ENCODE peak calls at places on chromosomes 7 and 10, in six cellular contexts. One of them, this sample, is unnamed.

GRCh38 chr10:113131611-113132330 is 181.7 kb downstream of the TCF7L2 start:
- DNase-seq in GM12878: no peak
- DNase-seq in upper lobe of left lung: no peak
- DNase-seq in IMR-90: peak
- DNase-seq in transverse colon: no peak
- DNase-seq in NB4: no peak
- DNase-seq in this sample: no peak

GRCh38 chr7:2616973-2617709 is 14.6 kb upstream of the TTYH3 start:
- DNase-seq in GM12878: no peak
- DNase-seq in NB4: no peak
- DNase-seq in IMR-90: no peak
- DNase-seq in transverse colon: no peak
- DNase-seq in upper lobe of left lung: no peak
- DNase-seq in this sample: no peak

GRCh38 chr7:80372415-80372814 is 139.4 kb downstream of the GNAT3 start:
- DNase-seq in GM12878: no peak
- DNase-seq in transverse colon: no peak
- DNase-seq in NB4: no peak
- DNase-seq in IMR-90: peak
- DNase-seq in upper lobe of left lung: no peak
- DNase-seq in this sample: no peak

GRCh38 chr10:97074256-97075145 is 111.3 kb downstream of the SLIT1 start:
- DNase-seq in GM12878: no peak
- DNase-seq in transverse colon: no peak
- DNase-seq in NB4: no peak
- DNase-seq in IMR-90: no peak
- DNase-seq in upper lobe of left lung: no peak
- DNase-seq in this sample: no peak

GRCh38 chr10:103765981-103766380 is 89.4 kb downstream of the SH3PXD2A start:
- DNase-seq in upper lobe of left lung: peak
- DNase-seq in IMR-90: peak
- DNase-seq in NB4: peak
- DNase-seq in GM12878: no peak
- DNase-seq in transverse colon: no peak
- DNase-seq in this sample: peak

GRCh38 chr7:12685550-12685949 is 1.9 kb upstream of the ARL4A start:
- DNase-seq in IMR-90: peak
- DNase-seq in GM12878: no peak
- DNase-seq in NB4: peak
- DNase-seq in transverse colon: no peak
- DNase-seq in upper lobe of left lung: no peak
- DNase-seq in this sample: peak

GRCh38 chr7:72335561-72336381 is 76.4 kb downstream of the CALN1 start:
- DNase-seq in transverse colon: no peak
- DNase-seq in upper lobe of left lung: no peak
- DNase-seq in IMR-90: no peak
- DNase-seq in NB4: no peak
- DNase-seq in GM12878: no peak
- DNase-seq in this sample: no peak

GRCh38 chr7:91852263-91852741 is 28.2 kb downstream of the MTERF1 start:
- DNase-seq in IMR-90: peak
- DNase-seq in NB4: peak
- DNase-seq in GM12878: no peak
- DNase-seq in upper lobe of left lung: no peak
- DNase-seq in transverse colon: no peak
- DNase-seq in this sample: peak

GRCh38 chr10:113362645-113363091 is 190.2 kb upstream of the HABP2 start:
- DNase-seq in upper lobe of left lung: no peak
- DNase-seq in IMR-90: no peak
- DNase-seq in transverse colon: no peak
- DNase-seq in GM12878: no peak
- DNase-seq in NB4: no peak
- DNase-seq in this sample: no peak

GRCh38 chr10:131437556-131438465 is 126.3 kb upstream of the TCERG1L start:
- DNase-seq in NB4: no peak
- DNase-seq in transverse colon: no peak
- DNase-seq in GM12878: no peak
- DNase-seq in upper lobe of left lung: no peak
- DNase-seq in IMR-90: no peak
- DNase-seq in this sample: no peak

GRCh38 chr10:28250782-28251181 is 52.1 kb downstream of the MPP7 start:
- DNase-seq in upper lobe of left lung: no peak
- DNase-seq in GM12878: no peak
- DNase-seq in transverse colon: no peak
- DNase-seq in IMR-90: peak
- DNase-seq in NB4: peak
- DNase-seq in this sample: no peak

GRCh38 chr7:31263363-31263762 is 77.2 kb downstream of the NEUROD6 start:
- DNase-seq in GM12878: no peak
- DNase-seq in NB4: no peak
- DNase-seq in upper lobe of left lung: no peak
- DNase-seq in transverse colon: no peak
- DNase-seq in IMR-90: no peak
- DNase-seq in this sample: no peak

GRCh38 chr10:100006241-100006886 is 3.4 kb downstream of the DNMBP start:
- DNase-seq in upper lobe of left lung: no peak
- DNase-seq in GM12878: peak
- DNase-seq in transverse colon: no peak
- DNase-seq in IMR-90: peak
- DNase-seq in NB4: peak
- DNase-seq in this sample: no peak

GRCh38 chr7:103447073-103447960 is 1.3 kb upstream of the SLC26A5 start:
- DNase-seq in transverse colon: peak
- DNase-seq in NB4: peak
- DNase-seq in GM12878: no peak
- DNase-seq in IMR-90: peak
- DNase-seq in upper lobe of left lung: peak
- DNase-seq in this sample: peak

GRCh38 chr7:13801669-13802068 is 187.8 kb downstream of the ETV1 start:
- DNase-seq in NB4: no peak
- DNase-seq in IMR-90: peak
- DNase-seq in GM12878: no peak
- DNase-seq in transverse colon: no peak
- DNase-seq in upper lobe of left lung: no peak
- DNase-seq in this sample: no peak

GRCh38 chr7:35512716-35513115 is 182.2 kb downstream of the HERPUD2 start:
- DNase-seq in transverse colon: no peak
- DNase-seq in upper lobe of left lung: no peak
- DNase-seq in IMR-90: no peak
- DNase-seq in GM12878: no peak
- DNase-seq in NB4: no peak
- DNase-seq in this sample: no peak

GRCh38 chr7:100836812-100837098 is 9.4 kb upstream of the EPHB4 start:
- DNase-seq in IMR-90: no peak
- DNase-seq in transverse colon: no peak
- DNase-seq in NB4: no peak
- DNase-seq in upper lobe of left lung: no peak
- DNase-seq in GM12878: no peak
- DNase-seq in this sample: no peak

GRCh38 chr7:155357573-155358041 is 59.9 kb downstream of the INSIG1 start:
- DNase-seq in GM12878: no peak
- DNase-seq in IMR-90: peak
- DNase-seq in transverse colon: no peak
- DNase-seq in upper lobe of left lung: no peak
- DNase-seq in NB4: peak
- DNase-seq in this sample: no peak

GRCh38 chr10:127293640-127294039 is 97.2 kb upstream of the INSYN2A start:
- DNase-seq in IMR-90: no peak
- DNase-seq in NB4: no peak
- DNase-seq in GM12878: no peak
- DNase-seq in transverse colon: no peak
- DNase-seq in upper lobe of left lung: no peak
- DNase-seq in this sample: no peak

GRCh38 chr7:6407434-6407833 is 40.3 kb downstream of the DAGLB start:
- DNase-seq in upper lobe of left lung: no peak
- DNase-seq in GM12878: no peak
- DNase-seq in transverse colon: no peak
- DNase-seq in IMR-90: peak
- DNase-seq in NB4: no peak
- DNase-seq in this sample: no peak

GRCh38 chr7:115906690-115907089 is 123.9 kb downstream of the TFEC start:
- DNase-seq in upper lobe of left lung: no peak
- DNase-seq in IMR-90: no peak
- DNase-seq in transverse colon: no peak
- DNase-seq in NB4: no peak
- DNase-seq in GM12878: no peak
- DNase-seq in this sample: no peak

GRCh38 chr7:70063796-70064423 is 465.6 kb downstream of the AUTS2 start:
- DNase-seq in GM12878: no peak
- DNase-seq in transverse colon: no peak
- DNase-seq in NB4: no peak
- DNase-seq in upper lobe of left lung: no peak
- DNase-seq in IMR-90: no peak
- DNase-seq in this sample: no peak

GRCh38 chr7:117562732-117563131 is 82.9 kb downstream of the CFTR start:
- DNase-seq in transverse colon: no peak
- DNase-seq in GM12878: no peak
- DNase-seq in NB4: no peak
- DNase-seq in upper lobe of left lung: no peak
- DNase-seq in IMR-90: no peak
- DNase-seq in this sample: no peak

GRCh38 chr10:103177123-103177522 is 15.9 kb downstream of the NT5C2 start:
- DNase-seq in upper lobe of left lung: no peak
- DNase-seq in IMR-90: no peak
- DNase-seq in GM12878: no peak
- DNase-seq in transverse colon: no peak
- DNase-seq in NB4: no peak
- DNase-seq in this sample: no peak

GRCh38 chr7:38694326-38694725 is 63.2 kb upstream of the AMPH start:
- DNase-seq in IMR-90: no peak
- DNase-seq in transverse colon: no peak
- DNase-seq in GM12878: no peak
- DNase-seq in upper lobe of left lung: no peak
- DNase-seq in NB4: no peak
- DNase-seq in this sample: no peak

GRCh38 chr10:73908853-73909611 is 1.9 kb upstream of the PLAU start:
- DNase-seq in IMR-90: peak
- DNase-seq in NB4: peak
- DNase-seq in upper lobe of left lung: peak
- DNase-seq in GM12878: peak
- DNase-seq in transverse colon: peak
- DNase-seq in this sample: no peak

GRCh38 chr10:91875779-91876178 is 33.5 kb downstream of the FGFBP3 start:
- DNase-seq in IMR-90: no peak
- DNase-seq in upper lobe of left lung: no peak
- DNase-seq in transverse colon: no peak
- DNase-seq in NB4: no peak
- DNase-seq in GM12878: no peak
- DNase-seq in this sample: no peak

GRCh38 chr7:132544025-132544424 is 32.2 kb downstream of the PLXNA4 start:
- DNase-seq in NB4: no peak
- DNase-seq in upper lobe of left lung: no peak
- DNase-seq in GM12878: no peak
- DNase-seq in IMR-90: no peak
- DNase-seq in transverse colon: no peak
- DNase-seq in this sample: no peak

GRCh38 chr7:30699706-30700495 is 17.6 kb upstream of the CRHR2 start:
- DNase-seq in NB4: no peak
- DNase-seq in transverse colon: no peak
- DNase-seq in IMR-90: no peak
- DNase-seq in GM12878: no peak
- DNase-seq in upper lobe of left lung: no peak
- DNase-seq in this sample: no peak

GRCh38 chr7:133746305-133746704 is 380.8 kb upstream of the LRGUK start:
- DNase-seq in GM12878: no peak
- DNase-seq in IMR-90: no peak
- DNase-seq in transverse colon: no peak
- DNase-seq in upper lobe of left lung: no peak
- DNase-seq in NB4: no peak
- DNase-seq in this sample: no peak

GRCh38 chr7:26663905-26664673 is 200.3 kb downstream of the SKAP2 start:
- DNase-seq in upper lobe of left lung: no peak
- DNase-seq in NB4: no peak
- DNase-seq in GM12878: no peak
- DNase-seq in IMR-90: no peak
- DNase-seq in transverse colon: no peak
- DNase-seq in this sample: no peak

GRCh38 chr7:135977020-135977741 is at the start of gene MTPN:
- DNase-seq in upper lobe of left lung: peak
- DNase-seq in NB4: peak
- DNase-seq in IMR-90: peak
- DNase-seq in transverse colon: peak
- DNase-seq in GM12878: peak
- DNase-seq in this sample: peak
- TF ChIP-seq POLR2A in upper lobe of left lung: peak
- TF ChIP-seq POLR2A in NB4: peak
- TF ChIP-seq POLR2A in IMR-90: peak
- TF ChIP-seq POLR2A in transverse colon: peak
- TF ChIP-seq POLR2A in GM12878: peak
- TF ChIP-seq POLR2A in this sample: peak

DNA sequence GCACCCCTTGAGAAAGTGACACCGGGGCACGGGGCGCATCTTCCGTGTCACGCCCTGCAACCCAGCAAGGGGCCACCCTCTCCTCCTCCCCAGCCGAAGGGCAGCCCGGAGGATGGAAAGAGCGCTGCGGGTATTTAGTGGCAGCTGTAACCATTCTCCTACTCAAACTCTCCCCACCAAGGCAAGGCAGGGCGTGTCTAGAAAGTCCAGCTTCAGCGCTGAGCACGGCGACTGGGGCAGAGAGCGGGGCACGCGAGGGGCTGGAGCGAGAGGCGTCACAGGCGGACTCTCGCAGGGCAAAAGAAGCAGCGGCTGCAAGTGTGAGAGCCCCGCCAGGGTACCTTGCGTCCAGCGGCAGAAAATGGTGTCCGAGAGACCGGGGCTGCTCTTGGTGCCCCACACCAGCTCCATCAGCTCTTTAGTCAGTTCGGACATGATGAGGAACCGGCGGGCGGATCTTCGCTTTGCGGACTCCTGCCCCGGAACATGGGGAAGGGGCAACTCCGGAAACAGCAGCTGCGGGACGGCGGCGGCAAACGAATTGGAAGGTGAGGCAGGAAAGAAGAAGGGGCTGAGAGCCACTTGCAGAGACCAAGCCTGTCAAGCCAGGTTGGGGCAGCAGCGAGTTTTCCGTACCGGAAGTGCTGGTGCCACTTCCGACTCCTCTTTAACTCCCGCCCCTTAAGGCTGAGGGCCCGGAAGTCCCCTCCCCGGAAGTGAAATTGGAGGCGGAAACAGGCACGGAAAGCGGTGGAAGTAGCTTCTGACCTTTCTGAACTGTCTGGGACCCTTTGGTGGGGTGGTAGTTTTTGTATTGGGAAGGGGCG is at the start of gene MINDY3:
- DNase-seq in IMR-90: peak
- DNase-seq in upper lobe of left lung: peak
- DNase-seq in NB4: peak
- DNase-seq in GM12878: peak
- DNase-seq in transverse colon: peak
- DNase-seq in this sample: peak
- TF ChIP-seq POLR2A in IMR-90: no peak
- TF ChIP-seq POLR2A in upper lobe of left lung: peak
- TF ChIP-seq POLR2A in NB4: no peak
- TF ChIP-seq POLR2A in GM12878: peak
- TF ChIP-seq POLR2A in transverse colon: peak
- TF ChIP-seq POLR2A in this sample: peak

GRCh38 chr7:43634384-43634783 is 51.5 kb downstream of the STK17A start:
- DNase-seq in IMR-90: no peak
- DNase-seq in upper lobe of left lung: no peak
- DNase-seq in GM12878: no peak
- DNase-seq in NB4: no peak
- DNase-seq in transverse colon: no peak
- DNase-seq in this sample: no peak
- TF ChIP-seq POLR2A in IMR-90: no peak
- TF ChIP-seq POLR2A in upper lobe of left lung: no peak
- TF ChIP-seq POLR2A in GM12878: peak
- TF ChIP-seq POLR2A in NB4: no peak
- TF ChIP-seq POLR2A in transverse colon: no peak
- TF ChIP-seq POLR2A in this sample: no peak

GRCh38 chr7:150368884-150369739 is 490 bp downstream of the REPIN1 start:
- DNase-seq in NB4: peak
- DNase-seq in GM12878: no peak
- DNase-seq in transverse colon: peak
- DNase-seq in upper lobe of left lung: peak
- DNase-seq in IMR-90: peak
- DNase-seq in this sample: peak
- TF ChIP-seq POLR2A in NB4: peak
- TF ChIP-seq POLR2A in GM12878: peak
- TF ChIP-seq POLR2A in transverse colon: peak
- TF ChIP-seq POLR2A in upper lobe of left lung: no peak
- TF ChIP-seq POLR2A in IMR-90: peak
- TF ChIP-seq POLR2A in this sample: peak